ENCODE peak calls at places on chromosomes 2 and 18, in seven cellular contexts. Y, F, T, N, P, S and G are unnamed samples.

GRCh38 chr18:31929273-31929672 is 13.7 kb downstream of the TRAPPC8 start:
- DNase-seq in Y (no peak), F (no peak), T (peak; percentile 40), N (no peak), P (no peak), S (no peak), G (no peak)

GRCh38 chr2:6580982-6581381 is 284.7 kb downstream of the CMPK2 start:
- DNase-seq in Y (no peak), F (no peak), T (no peak), N (no peak), P (no peak), S (no peak), G (peak; percentile 5)

GRCh38 chr18:10143601-10144000 is 229.8 kb downstream of the VAPA start:
- DNase-seq in Y (no peak), F (no peak), T (no peak), N (no peak), P (no peak), S (no peak), G (no peak)

GRCh38 chr2:240962371-240963064 is 35.9 kb upstream of the SNED1 start:
- DNase-seq in Y (no peak), F (no peak), T (peak; percentile 28), N (peak; percentile 58), P (no peak), S (peak; percentile 52), G (no peak)

GRCh38 chr2:204108301-204108700 is 171.7 kb downstream of the ICOS start:
- DNase-seq in Y (peak; percentile 69), F (peak; percentile 3), T (peak; percentile 11), N (peak; percentile 73), P (no peak), S (no peak), G (no peak)

GRCh38 chr2:121076885-121077549 is 208.0 kb downstream of the TFCP2L1 start:
- DNase-seq in Y (peak; percentile 86), F (peak; percentile 42), T (peak; percentile 52), N (peak; percentile 67), P (no peak), S (peak; percentile 99), G (no peak)

GRCh38 chr2:73998451-73998850 is 13.7 kb downstream of the TET3 start:
- DNase-seq in Y (no peak), F (no peak), T (no peak), N (no peak), P (no peak), S (no peak), G (no peak)

GRCh38 chr2:234548720-234549420 is 52.0 kb upstream of the ARL4C start:
- DNase-seq in Y (no peak), F (no peak), T (no peak), N (no peak), P (no peak), S (peak; percentile 55), G (no peak)

GRCh38 chr18:74896390-74896991 is 298.8 kb downstream of the ZNF407 start:
- DNase-seq in Y (no peak), F (peak; percentile 51), T (peak; percentile 62), N (peak; percentile 20), P (no peak), S (peak; percentile 48), G (peak; percentile 80)

GRCh38 chr18:11178951-11179549 is 29.7 kb upstream of the PIEZO2 start:
- DNase-seq in Y (no peak), F (no peak), T (no peak), N (no peak), P (no peak), S (no peak), G (no peak)

GRCh38 chr18:49177812-49178211 is 227.0 kb upstream of the SMAD7 start:
- DNase-seq in Y (no peak), F (no peak), T (peak; percentile 34), N (no peak), P (no peak), S (no peak), G (no peak)

GRCh38 chr2:132037527-132038178 is 124.1 kb downstream of the ANKRD30BL start:
- DNase-seq in Y (peak; percentile 9), F (no peak), T (no peak), N (peak; percentile 61), P (no peak), S (peak; percentile 69), G (no peak)

GRCh38 chr2:36455788-36456187 is 100.2 kb downstream of the CRIM1 start:
- DNase-seq in Y (no peak), F (no peak), T (no peak), N (no peak), P (no peak), S (no peak), G (no peak)

GRCh38 chr2:100984892-100985307 is 17.2 kb upstream of the RPL31 start:
- DNase-seq in Y (peak; percentile 73), F (peak; percentile 64), T (peak; percentile 81), N (peak; percentile 82), P (no peak), S (peak; percentile 80), G (no peak)

GRCh38 chr18:77857926-77858325 is 608.3 kb downstream of the GALR1 start:
- DNase-seq in Y (no peak), F (no peak), T (no peak), N (no peak), P (no peak), S (no peak), G (no peak)

GRCh38 chr2:59217360-59217759 is 976.2 kb upstream of the FANCL start:
- DNase-seq in Y (no peak), F (no peak), T (no peak), N (no peak), P (no peak), S (no peak), G (no peak)

GRCh38 chr2:164655336-164655735 is 34.1 kb upstream of the GRB14 start:
- DNase-seq in Y (no peak), F (no peak), T (no peak), N (no peak), P (no peak), S (no peak), G (no peak)

GRCh38 chr2:175154670-175155082 is 13.3 kb downstream of the ATF2 start:
- DNase-seq in Y (no peak), F (peak; percentile 3), T (no peak), N (no peak), P (no peak), S (no peak), G (no peak)

GRCh38 chr2:238106698-238107524 is 6.8 kb downstream of the ESPNL start:
- DNase-seq in Y (peak; percentile 75), F (no peak), T (peak; percentile 52), N (peak; percentile 50), P (no peak), S (peak; percentile 75), G (no peak)

GRCh38 chr2:12824304-12824761 is 107.6 kb downstream of the TRIB2 start:
- DNase-seq in Y (no peak), F (no peak), T (no peak), N (no peak), P (no peak), S (no peak), G (no peak)

GRCh38 chr2:12821656-12822055 is 104.9 kb downstream of the TRIB2 start:
- DNase-seq in Y (no peak), F (no peak), T (no peak), N (no peak), P (no peak), S (no peak), G (no peak)

GRCh38 chr2:12827721-12828120 is 111.0 kb downstream of the TRIB2 start:
- DNase-seq in Y (no peak), F (no peak), T (no peak), N (no peak), P (no peak), S (no peak), G (no peak)

GRCh38 chr2:12826781-12827180 is 110.0 kb downstream of the TRIB2 start:
- DNase-seq in Y (no peak), F (no peak), T (no peak), N (no peak), P (no peak), S (no peak), G (no peak)

GRCh38 chr2:12824771-12825363 is 108.1 kb downstream of the TRIB2 start:
- DNase-seq in Y (no peak), F (no peak), T (no peak), N (no peak), P (no peak), S (no peak), G (no peak)
- TF ChIP-seq SIN3A in Y (no peak), F (no peak), T (no peak), N (no peak), P (no peak), S (no peak), G (no peak)

DNA sequence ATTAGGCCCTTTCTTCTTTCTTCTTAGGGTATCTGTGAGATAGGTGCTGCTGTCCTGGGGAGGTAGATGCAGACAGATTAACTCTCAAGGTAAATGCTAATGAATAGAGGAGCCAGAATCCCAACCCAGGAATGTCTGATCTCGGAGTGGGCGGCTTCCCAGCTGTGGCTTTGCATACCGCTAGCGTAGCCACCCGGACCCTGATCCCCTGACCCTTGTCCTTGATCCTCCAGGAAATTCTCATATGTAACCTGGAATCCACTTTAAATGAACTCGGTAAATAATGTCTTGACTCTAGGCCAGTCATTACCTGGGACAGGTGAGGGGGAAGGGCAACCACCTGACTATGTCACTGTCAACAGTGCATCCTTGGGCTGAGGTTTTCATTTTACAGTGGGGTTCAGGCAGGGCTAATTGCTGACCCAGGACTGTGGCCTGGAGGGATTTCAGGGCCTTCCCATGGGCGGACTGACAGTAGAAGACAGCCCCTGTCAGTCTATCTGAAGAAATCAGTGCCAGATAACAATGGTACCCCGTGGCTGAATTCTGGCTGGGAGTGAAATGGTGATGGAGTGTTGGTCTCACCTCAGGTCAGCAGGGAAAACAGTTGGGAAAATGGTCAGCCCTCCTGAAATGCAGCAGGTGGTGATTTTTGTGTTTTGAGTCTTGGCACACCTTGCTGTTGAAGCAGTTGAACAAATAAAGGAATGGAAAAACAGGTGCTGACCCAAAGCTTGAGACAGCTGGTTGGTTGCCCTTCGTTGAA is 9.5 kb downstream of the ACKR3 start:
- DNase-seq in Y (no peak), F (no peak), T (no peak), N (no peak), P (no peak), S (no peak), G (no peak)
- TF ChIP-seq CTCF in Y (no peak), F (no peak), T (no peak), N (no peak), P (no peak), S (no peak), G (no peak)

DNA sequence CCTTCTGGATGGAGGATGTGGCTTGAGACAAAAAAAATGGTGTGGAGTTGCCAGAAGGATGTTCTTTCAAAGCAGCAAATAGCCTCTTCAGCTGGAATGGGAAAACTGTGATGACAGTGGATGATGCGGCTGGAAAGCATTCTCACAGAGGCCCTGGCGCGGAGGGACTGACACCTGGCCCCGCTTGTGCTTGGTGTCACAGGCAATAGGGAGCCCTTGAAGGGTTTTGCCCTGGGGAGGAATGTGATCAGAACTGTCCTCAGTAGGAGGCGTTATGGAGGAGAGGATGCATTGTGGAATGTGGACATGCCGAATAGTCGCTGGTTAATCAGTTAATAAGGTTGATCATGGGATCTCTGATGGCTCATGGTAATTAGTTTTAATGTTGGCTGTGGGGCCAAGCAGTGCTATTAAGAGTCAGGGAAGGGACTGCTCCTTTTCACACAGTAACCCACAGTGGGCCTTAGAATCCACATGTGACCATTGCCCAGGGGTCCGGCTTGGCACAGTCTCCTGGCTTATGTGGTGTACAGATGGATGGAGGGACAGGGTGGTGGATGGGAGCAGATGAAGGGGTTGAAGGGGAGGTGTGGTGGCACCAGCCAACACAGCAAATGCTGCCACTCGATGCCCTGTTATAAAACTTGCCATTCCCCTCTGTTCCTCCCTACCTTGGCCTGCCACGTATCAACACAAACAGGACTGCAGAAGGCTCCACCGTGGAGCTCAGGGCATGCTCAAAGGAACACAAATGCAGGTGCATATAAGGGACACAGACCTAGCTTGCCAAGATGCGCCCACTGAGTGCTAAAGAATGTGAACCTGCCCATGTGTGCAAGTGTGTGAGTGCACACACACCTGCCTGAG is 71.7 kb downstream of the CIB4 start:
- DNase-seq in Y (no peak), F (no peak), T (no peak), N (no peak), P (no peak), S (no peak), G (no peak)
- H3K27me3 ChIP-seq in Y (peaks cover 46% of the 10 kb centered on the region), F (no peaks in the 10 kb centered on the region), T (peaks cover 72% of the 10 kb centered on the region), N (peaks cover 91% of the 10 kb centered on the region), P (peaks cover 3% of the 10 kb centered on the region), S (no peaks in the 10 kb centered on the region), G (peaks cover 9% of the 10 kb centered on the region)

GRCh38 chr18:44870631-44871502 is 190.2 kb downstream of the SETBP1 start:
- DNase-seq in Y (no peak), F (no peak), T (no peak), N (peak; percentile 20), P (no peak), S (no peak), G (no peak)
- TF ChIP-seq SIN3A in Y (no peak), F (no peak), T (no peak), N (no peak), P (no peak), S (no peak), G (no peak)